ENCODE peak calls at places on chromosomes 12 and 14, in four cellular contexts. D is foreskin fibroblast, Q is MCF 10A, E is T-helper 2 cell. O is an unnamed sample.

GRCh38 chr14:99879401-99880295 is 86.4 kb downstream of the EML1 start:
- DNase-seq in D (peak), Q (peak), E (no peak), O (no peak)

GRCh38 chr12:15979096-15980091 is 68.3 kb downstream of the DERA start:
- DNase-seq in D (peak), Q (peak), E (no peak), O (no peak)

GRCh38 chr12:81727387-81727786 is 31.8 kb downstream of the PPFIA2 start:
- DNase-seq in D (no peak), Q (no peak), E (no peak), O (no peak)

GRCh38 chr12:121827351-121828099 is 23.7 kb downstream of the SETD1B start:
- DNase-seq in D (no peak), Q (no peak), E (no peak), O (no peak)

GRCh38 chr12:76871082-76871481 is 7.7 kb downstream of the CSRP2 start:
- DNase-seq in D (no peak), Q (no peak), E (no peak), O (no peak)

GRCh38 chr12:118102070-118102469 is 1.7 kb downstream of the VSIG10 start:
- DNase-seq in D (no peak), Q (peak), E (no peak), O (no peak)

GRCh38 chr12:62776575-62776974 is 158.4 kb downstream of the PPM1H start:
- DNase-seq in D (no peak), Q (peak), E (no peak), O (no peak)

GRCh38 chr14:59395672-59396071 is 69.5 kb downstream of the GPR135 start:
- DNase-seq in D (no peak), Q (no peak), E (no peak), O (no peak)

GRCh38 chr12:85036241-85036707 is at the start of the genes LRRIQ1 and TSPAN19:
- DNase-seq in D (peak), Q (peak), E (no peak), O (no peak)

GRCh38 chr12:120999191-121000120 is 16.8 kb downstream of the C12orf43 start:
- DNase-seq in D (peak), Q (no peak), E (no peak), O (no peak)

GRCh38 chr12:123141615-123142517 is 9.0 kb downstream of the PITPNM2 start:
- DNase-seq in D (peak), Q (peak), E (no peak), O (no peak)

GRCh38 chr12:12338528-12339168 is 11.4 kb downstream of the MANSC1 start:
- DNase-seq in D (no peak), Q (peak), E (no peak), O (no peak)

GRCh38 chr14:69539631-69540410 is 34.9 kb downstream of the CCDC177 start:
- DNase-seq in D (peak), Q (peak), E (no peak), O (no peak)

GRCh38 chr14:73424453-73424852 is 33.9 kb downstream of the NUMB start:
- DNase-seq in D (no peak), Q (no peak), E (no peak), O (no peak)

GRCh38 chr12:67413577-67413976 is 144.4 kb downstream of the CAND1 start:
- DNase-seq in D (no peak), Q (peak), E (no peak), O (no peak)

GRCh38 chr12:70920251-70920851 is at the start of gene PTPRR:
- DNase-seq in D (no peak), Q (no peak), E (no peak), O (no peak)

GRCh38 chr14:73977896-73978295 is 27.8 kb downstream of the COQ6 start:
- DNase-seq in D (peak), Q (no peak), E (no peak), O (no peak)

GRCh38 chr12:12172106-12172511 is 94.7 kb downstream of the LRP6 start:
- DNase-seq in D (peak), Q (peak), E (peak), O (peak)

GRCh38 chr14:89507521-89507920 is 90.5 kb upstream of the FOXN3 start:
- DNase-seq in D (peak), Q (peak), E (no peak), O (no peak)

GRCh38 chr12:115377230-115377629 is 693.3 kb upstream of the TBX3 start:
- DNase-seq in D (no peak), Q (no peak), E (no peak), O (no peak)

GRCh38 chr12:94074216-94074969 is 74.0 kb upstream of the PLXNC1 start:
- DNase-seq in D (no peak), Q (no peak), E (no peak), O (no peak)

GRCh38 chr14:56841611-56842010 is 31.3 kb upstream of the OTX2 start:
- DNase-seq in D (no peak), Q (no peak), E (no peak), O (no peak)

GRCh38 chr14:60396718-60397343 is 89.0 kb downstream of the C14orf39 start:
- DNase-seq in D (no peak), Q (peak), E (no peak), O (no peak)

GRCh38 chr12:103884316-103884715 is 43.3 kb upstream of the NT5DC3 start:
- DNase-seq in D (peak), Q (peak), E (no peak), O (peak)

GRCh38 chr12:107765316-107765715 is 4.4 kb upstream of the PRDM4 start:
- DNase-seq in D (no peak), Q (no peak), E (no peak), O (no peak)

GRCh38 chr14:97380539-97380941 is 583.4 kb downstream of the VRK1 start:
- DNase-seq in D (no peak), Q (peak), E (no peak), O (no peak)

O was measured in effector memory CD8-positive, alpha-beta T cell.